ENCODE peak calls at places on chromosomes 4 and X, in six cellular contexts. One of them, this sample, is unnamed.

GRCh38 chr4:153432971-153433752 is 33.0 kb upstream of the TMEM131L start:
- DNase-seq in DMS79 treated with DMSO at 0.1 percent for 48 hours: no peak
- DNase-seq in CD4-positive, alpha-beta memory T cell: peak; percentile 78
- DNase-seq in cardiac fibroblast: peak; percentile 88
- DNase-seq in A172: peak; percentile 92
- DNase-seq in PC-3: peak; percentile 91
- DNase-seq in this sample: no peak

GRCh38 chrX:68693481-68694410 is 46.3 kb downstream of the STARD8 start:
- DNase-seq in DMS79 treated with DMSO at 0.1 percent for 48 hours: peak; percentile 1
- DNase-seq in CD4-positive, alpha-beta memory T cell: no peak
- DNase-seq in cardiac fibroblast: peak; percentile 34
- DNase-seq in A172: peak; percentile 56
- DNase-seq in PC-3: peak; percentile 29
- DNase-seq in this sample: peak; percentile 90

GRCh38 chr4:21304061-21304541 is 603.8 kb downstream of the PACRGL start:
- DNase-seq in DMS79 treated with DMSO at 0.1 percent for 48 hours: no peak
- DNase-seq in CD4-positive, alpha-beta memory T cell: no peak
- DNase-seq in cardiac fibroblast: no peak
- DNase-seq in A172: no peak
- DNase-seq in PC-3: no peak
- DNase-seq in this sample: peak; percentile 73

GRCh38 chr4:36640876-36641275 is 359.5 kb downstream of the DTHD1 start:
- DNase-seq in DMS79 treated with DMSO at 0.1 percent for 48 hours: no peak
- DNase-seq in CD4-positive, alpha-beta memory T cell: no peak
- DNase-seq in cardiac fibroblast: no peak
- DNase-seq in A172: no peak
- DNase-seq in PC-3: no peak
- DNase-seq in this sample: no peak

GRCh38 chr4:7226993-7227392 is 34.7 kb downstream of the SORCS2 start:
- DNase-seq in DMS79 treated with DMSO at 0.1 percent for 48 hours: peak; percentile 83
- DNase-seq in CD4-positive, alpha-beta memory T cell: no peak
- DNase-seq in cardiac fibroblast: no peak
- DNase-seq in A172: no peak
- DNase-seq in PC-3: no peak
- DNase-seq in this sample: no peak

GRCh38 chr4:124948976-124949597 is 236.6 kb upstream of the ANKRD50 start:
- DNase-seq in DMS79 treated with DMSO at 0.1 percent for 48 hours: no peak
- DNase-seq in CD4-positive, alpha-beta memory T cell: no peak
- DNase-seq in cardiac fibroblast: peak; percentile 91
- DNase-seq in A172: peak; percentile 80
- DNase-seq in PC-3: peak; percentile 39
- DNase-seq in this sample: no peak

GRCh38 chr4:156336516-156336915 is 382.9 kb upstream of the CTSO start:
- DNase-seq in DMS79 treated with DMSO at 0.1 percent for 48 hours: no peak
- DNase-seq in CD4-positive, alpha-beta memory T cell: no peak
- DNase-seq in cardiac fibroblast: peak; percentile 27
- DNase-seq in A172: no peak
- DNase-seq in PC-3: no peak
- DNase-seq in this sample: no peak

GRCh38 chr4:147933316-147933715 is 201.4 kb downstream of the ARHGAP10 start:
- DNase-seq in DMS79 treated with DMSO at 0.1 percent for 48 hours: no peak
- DNase-seq in CD4-positive, alpha-beta memory T cell: no peak
- DNase-seq in cardiac fibroblast: peak; percentile 17
- DNase-seq in A172: no peak
- DNase-seq in PC-3: no peak
- DNase-seq in this sample: no peak

GRCh38 chr4:95889662-95890061 is 49.8 kb downstream of the PDHA2 start:
- DNase-seq in DMS79 treated with DMSO at 0.1 percent for 48 hours: no peak
- DNase-seq in CD4-positive, alpha-beta memory T cell: no peak
- DNase-seq in cardiac fibroblast: peak; percentile 32
- DNase-seq in A172: peak; percentile 21
- DNase-seq in PC-3: peak; percentile 6
- DNase-seq in this sample: peak; percentile 26

GRCh38 chrX:119008122-119008744 is 33.8 kb downstream of the LONRF3 start:
- DNase-seq in DMS79 treated with DMSO at 0.1 percent for 48 hours: no peak
- DNase-seq in CD4-positive, alpha-beta memory T cell: peak; percentile 23
- DNase-seq in cardiac fibroblast: peak; percentile 44
- DNase-seq in A172: peak; percentile 0
- DNase-seq in PC-3: peak; percentile 42
- DNase-seq in this sample: peak; percentile 39

GRCh38 chr4:124290678-124291077 is 421.9 kb downstream of the ANKRD50 start:
- DNase-seq in DMS79 treated with DMSO at 0.1 percent for 48 hours: no peak
- DNase-seq in CD4-positive, alpha-beta memory T cell: no peak
- DNase-seq in cardiac fibroblast: no peak
- DNase-seq in A172: no peak
- DNase-seq in PC-3: peak; percentile 68
- DNase-seq in this sample: no peak

GRCh38 chr4:104491396-104491821 is 3.3 kb downstream of the CXXC4 start:
- DNase-seq in DMS79 treated with DMSO at 0.1 percent for 48 hours: no peak
- DNase-seq in CD4-positive, alpha-beta memory T cell: no peak
- DNase-seq in cardiac fibroblast: peak; percentile 2
- DNase-seq in A172: no peak
- DNase-seq in PC-3: no peak
- DNase-seq in this sample: peak; percentile 81

GRCh38 chrX:95382799-95383198 is 1301.8 kb upstream of the DIAPH2 start:
- DNase-seq in DMS79 treated with DMSO at 0.1 percent for 48 hours: no peak
- DNase-seq in CD4-positive, alpha-beta memory T cell: no peak
- DNase-seq in cardiac fibroblast: no peak
- DNase-seq in A172: no peak
- DNase-seq in PC-3: peak; percentile 29
- DNase-seq in this sample: no peak

GRCh38 chrX:25646156-25646555 is 492.0 kb upstream of the MAGEB18 start:
- DNase-seq in DMS79 treated with DMSO at 0.1 percent for 48 hours: no peak
- DNase-seq in CD4-positive, alpha-beta memory T cell: no peak
- DNase-seq in cardiac fibroblast: no peak
- DNase-seq in A172: no peak
- DNase-seq in PC-3: no peak
- DNase-seq in this sample: no peak

GRCh38 chrX:129577473-129577872 is 37.4 kb downstream of the OCRL start:
- DNase-seq in DMS79 treated with DMSO at 0.1 percent for 48 hours: no peak
- DNase-seq in CD4-positive, alpha-beta memory T cell: no peak
- DNase-seq in cardiac fibroblast: peak; percentile 88
- DNase-seq in A172: peak; percentile 22
- DNase-seq in PC-3: peak; percentile 5
- DNase-seq in this sample: no peak

GRCh38 chr4:113328514-113328913 is 279.1 kb downstream of the ANK2 start:
- DNase-seq in DMS79 treated with DMSO at 0.1 percent for 48 hours: no peak
- DNase-seq in CD4-positive, alpha-beta memory T cell: no peak
- DNase-seq in cardiac fibroblast: peak; percentile 11
- DNase-seq in A172: no peak
- DNase-seq in PC-3: peak; percentile 26
- DNase-seq in this sample: peak; percentile 18

GRCh38 chrX:9340619-9341304 is 124.1 kb upstream of the TBL1X start:
- DNase-seq in DMS79 treated with DMSO at 0.1 percent for 48 hours: no peak
- DNase-seq in CD4-positive, alpha-beta memory T cell: peak; percentile 79
- DNase-seq in cardiac fibroblast: peak; percentile 65
- DNase-seq in A172: no peak
- DNase-seq in PC-3: peak; percentile 25
- DNase-seq in this sample: peak; percentile 29

GRCh38 chrX:3582421-3582820 is 131.0 kb downstream of the PRKX start:
- DNase-seq in DMS79 treated with DMSO at 0.1 percent for 48 hours: no peak
- DNase-seq in CD4-positive, alpha-beta memory T cell: no peak
- DNase-seq in cardiac fibroblast: no peak
- DNase-seq in A172: no peak
- DNase-seq in PC-3: no peak
- DNase-seq in this sample: no peak

GRCh38 chr4:136495076-136495475 is 1037.2 kb downstream of the PCDH18 start:
- DNase-seq in DMS79 treated with DMSO at 0.1 percent for 48 hours: no peak
- DNase-seq in CD4-positive, alpha-beta memory T cell: no peak
- DNase-seq in cardiac fibroblast: no peak
- DNase-seq in A172: no peak
- DNase-seq in PC-3: no peak
- DNase-seq in this sample: no peak

GRCh38 chr4:154551872-154552686 is 1.9 kb upstream of the PLRG1 start:
- DNase-seq in DMS79 treated with DMSO at 0.1 percent for 48 hours: peak; percentile 39
- DNase-seq in CD4-positive, alpha-beta memory T cell: peak; percentile 72
- DNase-seq in cardiac fibroblast: peak; percentile 90
- DNase-seq in A172: peak; percentile 59
- DNase-seq in PC-3: peak; percentile 79
- DNase-seq in this sample: peak; percentile 61

GRCh38 chrX:45070116-45071007 is 130.3 kb downstream of the DIPK2B start:
- DNase-seq in DMS79 treated with DMSO at 0.1 percent for 48 hours: no peak
- DNase-seq in CD4-positive, alpha-beta memory T cell: peak; percentile 52
- DNase-seq in cardiac fibroblast: peak; percentile 70
- DNase-seq in A172: peak; percentile 51
- DNase-seq in PC-3: peak; percentile 68
- DNase-seq in this sample: peak; percentile 4

GRCh38 chrX:67544871-67545771 is 1.3 kb downstream of the AR start:
- DNase-seq in DMS79 treated with DMSO at 0.1 percent for 48 hours: no peak
- DNase-seq in CD4-positive, alpha-beta memory T cell: no peak
- DNase-seq in cardiac fibroblast: peak; percentile 54
- DNase-seq in A172: peak; percentile 46
- DNase-seq in PC-3: no peak
- DNase-seq in this sample: peak; percentile 25

GRCh38 chrX:63513825-63514574 is 162.9 kb upstream of the SPIN4 start:
- DNase-seq in DMS79 treated with DMSO at 0.1 percent for 48 hours: no peak
- DNase-seq in CD4-positive, alpha-beta memory T cell: no peak
- DNase-seq in cardiac fibroblast: peak; percentile 91
- DNase-seq in A172: no peak
- DNase-seq in PC-3: peak; percentile 2
- DNase-seq in this sample: no peak

GRCh38 chrX:17831255-17831654 is 29.8 kb downstream of the RAI2 start:
- DNase-seq in DMS79 treated with DMSO at 0.1 percent for 48 hours: no peak
- DNase-seq in CD4-positive, alpha-beta memory T cell: no peak
- DNase-seq in cardiac fibroblast: no peak
- DNase-seq in A172: no peak
- DNase-seq in PC-3: no peak
- DNase-seq in this sample: no peak

GRCh38 chr4:178395798-178396197 is 953.6 kb upstream of the AGA start:
- DNase-seq in DMS79 treated with DMSO at 0.1 percent for 48 hours: no peak
- DNase-seq in CD4-positive, alpha-beta memory T cell: no peak
- DNase-seq in cardiac fibroblast: no peak
- DNase-seq in A172: no peak
- DNase-seq in PC-3: peak; percentile 29
- DNase-seq in this sample: no peak

GRCh38 chr4:57100979-57101629 is 9.1 kb downstream of the IGFBP7 start:
- DNase-seq in DMS79 treated with DMSO at 0.1 percent for 48 hours: no peak
- DNase-seq in CD4-positive, alpha-beta memory T cell: no peak
- DNase-seq in cardiac fibroblast: peak; percentile 32
- DNase-seq in A172: no peak
- DNase-seq in PC-3: no peak
- DNase-seq in this sample: no peak

GRCh38 chr4:95124906-95125504 is 367.2 kb downstream of the BMPR1B start:
- DNase-seq in DMS79 treated with DMSO at 0.1 percent for 48 hours: no peak
- DNase-seq in CD4-positive, alpha-beta memory T cell: no peak
- DNase-seq in cardiac fibroblast: peak; percentile 87
- DNase-seq in A172: peak; percentile 62
- DNase-seq in PC-3: peak; percentile 70
- DNase-seq in this sample: peak; percentile 30

GRCh38 chrX:20204354-20204753 is 62.4 kb downstream of the RPS6KA3 start:
- DNase-seq in DMS79 treated with DMSO at 0.1 percent for 48 hours: no peak
- DNase-seq in CD4-positive, alpha-beta memory T cell: no peak
- DNase-seq in cardiac fibroblast: no peak
- DNase-seq in A172: no peak
- DNase-seq in PC-3: no peak
- DNase-seq in this sample: no peak

GRCh38 chr4:143352052-143352451 is 15.4 kb downstream of the GAB1 start:
- DNase-seq in DMS79 treated with DMSO at 0.1 percent for 48 hours: no peak
- DNase-seq in CD4-positive, alpha-beta memory T cell: no peak
- DNase-seq in cardiac fibroblast: peak; percentile 36
- DNase-seq in A172: no peak
- DNase-seq in PC-3: peak; percentile 86
- DNase-seq in this sample: no peak

GRCh38 chr4:101262683-101263082 is 84.6 kb downstream of the PPP3CA start:
- DNase-seq in DMS79 treated with DMSO at 0.1 percent for 48 hours: no peak
- DNase-seq in CD4-positive, alpha-beta memory T cell: no peak
- DNase-seq in cardiac fibroblast: no peak
- DNase-seq in A172: no peak
- DNase-seq in PC-3: no peak
- DNase-seq in this sample: no peak

GRCh38 chrX:54444752-54445151 is 4.5 kb downstream of the TSR2 start:
- DNase-seq in DMS79 treated with DMSO at 0.1 percent for 48 hours: no peak
- DNase-seq in CD4-positive, alpha-beta memory T cell: no peak
- DNase-seq in cardiac fibroblast: no peak
- DNase-seq in A172: no peak
- DNase-seq in PC-3: no peak
- DNase-seq in this sample: no peak

GRCh38 chrX:750263-750662 is 119.7 kb downstream of the SHOX start:
- DNase-seq in DMS79 treated with DMSO at 0.1 percent for 48 hours: no peak
- DNase-seq in CD4-positive, alpha-beta memory T cell: no peak
- DNase-seq in cardiac fibroblast: no peak
- DNase-seq in A172: no peak
- DNase-seq in PC-3: no peak
- DNase-seq in this sample: no peak

GRCh38 chr4:78776031-78776728 is at the start of gene BMP2K:
- DNase-seq in DMS79 treated with DMSO at 0.1 percent for 48 hours: peak; percentile 49
- DNase-seq in CD4-positive, alpha-beta memory T cell: peak; percentile 84
- DNase-seq in cardiac fibroblast: peak; percentile 67
- DNase-seq in A172: peak; percentile 7
- DNase-seq in PC-3: peak; percentile 62
- DNase-seq in this sample: peak; percentile 89

GRCh38 chrX:368811-369562 is 17.7 kb downstream of the PPP2R3B start:
- DNase-seq in DMS79 treated with DMSO at 0.1 percent for 48 hours: no peak
- DNase-seq in CD4-positive, alpha-beta memory T cell: no peak
- DNase-seq in cardiac fibroblast: peak; percentile 29
- DNase-seq in A172: peak; percentile 76
- DNase-seq in PC-3: no peak
- DNase-seq in this sample: no peak

GRCh38 chrX:7170903-7171302 is 22.9 kb upstream of the PUDP start:
- DNase-seq in DMS79 treated with DMSO at 0.1 percent for 48 hours: no peak
- DNase-seq in CD4-positive, alpha-beta memory T cell: peak; percentile 26
- DNase-seq in cardiac fibroblast: peak; percentile 28
- DNase-seq in A172: peak; percentile 40
- DNase-seq in PC-3: peak; percentile 43
- DNase-seq in this sample: peak; percentile 13

This sample was measured in nephron progenitor cell.